ENCODE peak calls at places on chromosomes 6 and 20, in eight cellular contexts. One of them, this sample, is unnamed.

GRCh38 chr6:3176562-3177355 is 19.4 kb upstream of the TUBB2A start:
- DNase-seq in foreskin fibroblast: peak; percentile 89
- DNase-seq in AG09309: no peak
- DNase-seq in choroid plexus epithelial cell: peak; percentile 93
- DNase-seq in fibroblast of lung: peak; percentile 93
- DNase-seq in psoas muscle: no peak
- DNase-seq in breast epithelium: no peak
- DNase-seq in mucosa of descending colon: no peak
- DNase-seq in this sample: peak; percentile 90

GRCh38 chr6:46098678-46099077 is 31.1 kb upstream of the ENPP4 start:
- DNase-seq in fibroblast of lung: no peak
- DNase-seq in choroid plexus epithelial cell: no peak
- DNase-seq in mucosa of descending colon: peak; percentile 78
- DNase-seq in psoas muscle: peak; percentile 58
- DNase-seq in foreskin fibroblast: no peak
- DNase-seq in breast epithelium: peak; percentile 67
- DNase-seq in AG09309: no peak
- DNase-seq in this sample: no peak

GRCh38 chr20:57856658-57857057 is 146.8 kb upstream of the PMEPA1 start:
- DNase-seq in psoas muscle: no peak
- DNase-seq in choroid plexus epithelial cell: no peak
- DNase-seq in foreskin fibroblast: no peak
- DNase-seq in AG09309: no peak
- DNase-seq in breast epithelium: no peak
- DNase-seq in fibroblast of lung: no peak
- DNase-seq in mucosa of descending colon: no peak
- DNase-seq in this sample: no peak

GRCh38 chr6:157304840-157305675 is 18.3 kb downstream of the TMEM242 start:
- DNase-seq in choroid plexus epithelial cell: peak; percentile 23
- DNase-seq in breast epithelium: no peak
- DNase-seq in foreskin fibroblast: no peak
- DNase-seq in mucosa of descending colon: peak; percentile 42
- DNase-seq in psoas muscle: no peak
- DNase-seq in AG09309: no peak
- DNase-seq in fibroblast of lung: no peak
- DNase-seq in this sample: peak; percentile 31

GRCh38 chr6:166097914-166098522 is 69.6 kb downstream of the TBXT start:
- DNase-seq in fibroblast of lung: peak; percentile 83
- DNase-seq in breast epithelium: peak; percentile 62
- DNase-seq in foreskin fibroblast: no peak
- DNase-seq in mucosa of descending colon: peak; percentile 75
- DNase-seq in choroid plexus epithelial cell: peak; percentile 92
- DNase-seq in AG09309: no peak
- DNase-seq in psoas muscle: peak; percentile 62
- DNase-seq in this sample: peak; percentile 36

GRCh38 chr6:134389129-134389528 is 71.2 kb upstream of the SGK1 start:
- DNase-seq in psoas muscle: no peak
- DNase-seq in AG09309: no peak
- DNase-seq in breast epithelium: no peak
- DNase-seq in choroid plexus epithelial cell: no peak
- DNase-seq in foreskin fibroblast: no peak
- DNase-seq in mucosa of descending colon: no peak
- DNase-seq in fibroblast of lung: no peak
- DNase-seq in this sample: no peak

GRCh38 chr20:39019805-39020325 is 57.7 kb downstream of the DHX35 start:
- DNase-seq in fibroblast of lung: peak; percentile 27
- DNase-seq in foreskin fibroblast: no peak
- DNase-seq in mucosa of descending colon: no peak
- DNase-seq in psoas muscle: no peak
- DNase-seq in AG09309: no peak
- DNase-seq in breast epithelium: no peak
- DNase-seq in choroid plexus epithelial cell: peak; percentile 41
- DNase-seq in this sample: no peak

GRCh38 chr6:157840776-157841175 is 17.7 kb downstream of the SNX9 start:
- DNase-seq in psoas muscle: no peak
- DNase-seq in AG09309: no peak
- DNase-seq in foreskin fibroblast: peak; percentile 64
- DNase-seq in choroid plexus epithelial cell: peak; percentile 81
- DNase-seq in fibroblast of lung: peak; percentile 70
- DNase-seq in mucosa of descending colon: no peak
- DNase-seq in breast epithelium: no peak
- DNase-seq in this sample: peak; percentile 79

GRCh38 chr20:41072099-41072798 is 43.6 kb downstream of the TOP1 start:
- DNase-seq in psoas muscle: no peak
- DNase-seq in AG09309: peak; percentile 59
- DNase-seq in choroid plexus epithelial cell: peak; percentile 88
- DNase-seq in foreskin fibroblast: peak; percentile 80
- DNase-seq in fibroblast of lung: peak; percentile 89
- DNase-seq in breast epithelium: no peak
- DNase-seq in mucosa of descending colon: no peak
- DNase-seq in this sample: peak; percentile 84

GRCh38 chr6:167424060-167424673 is 99.3 kb downstream of the TTLL2 start:
- DNase-seq in choroid plexus epithelial cell: no peak
- DNase-seq in foreskin fibroblast: no peak
- DNase-seq in breast epithelium: no peak
- DNase-seq in AG09309: no peak
- DNase-seq in mucosa of descending colon: no peak
- DNase-seq in psoas muscle: no peak
- DNase-seq in fibroblast of lung: no peak
- DNase-seq in this sample: no peak

GRCh38 chr20:16505894-16506293 is 67.4 kb downstream of the KIF16B start:
- DNase-seq in mucosa of descending colon: no peak
- DNase-seq in choroid plexus epithelial cell: no peak
- DNase-seq in breast epithelium: no peak
- DNase-seq in psoas muscle: no peak
- DNase-seq in AG09309: no peak
- DNase-seq in fibroblast of lung: no peak
- DNase-seq in foreskin fibroblast: no peak
- DNase-seq in this sample: no peak

GRCh38 chr6:154232013-154232920 is 124.3 kb downstream of the IPCEF1 start:
- DNase-seq in AG09309: no peak
- DNase-seq in fibroblast of lung: peak; percentile 39
- DNase-seq in breast epithelium: no peak
- DNase-seq in foreskin fibroblast: peak; percentile 45
- DNase-seq in choroid plexus epithelial cell: peak; percentile 22
- DNase-seq in mucosa of descending colon: no peak
- DNase-seq in psoas muscle: no peak
- DNase-seq in this sample: peak; percentile 62

GRCh38 chr6:43009124-43009523 is 4.6 kb downstream of the MEA1 start:
- DNase-seq in choroid plexus epithelial cell: peak; percentile 61
- DNase-seq in mucosa of descending colon: no peak
- DNase-seq in foreskin fibroblast: no peak
- DNase-seq in psoas muscle: peak; percentile 68
- DNase-seq in fibroblast of lung: peak; percentile 28
- DNase-seq in AG09309: no peak
- DNase-seq in breast epithelium: no peak
- DNase-seq in this sample: peak; percentile 24

GRCh38 chr20:672975-673604 is 2.5 kb downstream of the SCRT2 start:
- DNase-seq in choroid plexus epithelial cell: no peak
- DNase-seq in foreskin fibroblast: no peak
- DNase-seq in psoas muscle: no peak
- DNase-seq in mucosa of descending colon: no peak
- DNase-seq in breast epithelium: no peak
- DNase-seq in fibroblast of lung: no peak
- DNase-seq in AG09309: no peak
- DNase-seq in this sample: no peak

GRCh38 chr6:51855310-51856082 is 231.9 kb downstream of the PKHD1 start:
- DNase-seq in choroid plexus epithelial cell: peak; percentile 64
- DNase-seq in AG09309: peak; percentile 10
- DNase-seq in psoas muscle: no peak
- DNase-seq in breast epithelium: no peak
- DNase-seq in foreskin fibroblast: peak; percentile 1
- DNase-seq in mucosa of descending colon: no peak
- DNase-seq in fibroblast of lung: peak; percentile 53
- DNase-seq in this sample: peak; percentile 70

GRCh38 chr6:7916959-7917358 is 6.4 kb upstream of the TXNDC5 start:
- DNase-seq in fibroblast of lung: no peak
- DNase-seq in psoas muscle: no peak
- DNase-seq in mucosa of descending colon: no peak
- DNase-seq in choroid plexus epithelial cell: no peak
- DNase-seq in AG09309: no peak
- DNase-seq in foreskin fibroblast: no peak
- DNase-seq in breast epithelium: no peak
- DNase-seq in this sample: no peak

GRCh38 chr6:27608916-27609883 is 136.3 kb upstream of the ZNF184 start:
- DNase-seq in psoas muscle: no peak
- DNase-seq in mucosa of descending colon: no peak
- DNase-seq in fibroblast of lung: peak; percentile 75
- DNase-seq in breast epithelium: no peak
- DNase-seq in choroid plexus epithelial cell: peak; percentile 87
- DNase-seq in AG09309: no peak
- DNase-seq in foreskin fibroblast: peak; percentile 66
- DNase-seq in this sample: peak; percentile 82

GRCh38 chr6:26328265-26328844 is 36.6 kb upstream of the BTN3A2 start:
- DNase-seq in fibroblast of lung: no peak
- DNase-seq in foreskin fibroblast: no peak
- DNase-seq in psoas muscle: no peak
- DNase-seq in breast epithelium: no peak
- DNase-seq in AG09309: no peak
- DNase-seq in mucosa of descending colon: no peak
- DNase-seq in choroid plexus epithelial cell: no peak
- DNase-seq in this sample: no peak

GRCh38 chr20:4726710-4727391 is 5.1 kb downstream of the PRND start:
- DNase-seq in mucosa of descending colon: no peak
- DNase-seq in choroid plexus epithelial cell: peak; percentile 56
- DNase-seq in foreskin fibroblast: peak; percentile 82
- DNase-seq in AG09309: peak; percentile 66
- DNase-seq in fibroblast of lung: peak; percentile 93
- DNase-seq in psoas muscle: no peak
- DNase-seq in breast epithelium: no peak
- DNase-seq in this sample: peak; percentile 58

GRCh38 chr6:45619994-45620471 is 242.3 kb upstream of the SUPT3H start:
- DNase-seq in AG09309: no peak
- DNase-seq in foreskin fibroblast: peak; percentile 82
- DNase-seq in psoas muscle: no peak
- DNase-seq in breast epithelium: no peak
- DNase-seq in mucosa of descending colon: no peak
- DNase-seq in fibroblast of lung: peak; percentile 55
- DNase-seq in choroid plexus epithelial cell: peak; percentile 63
- DNase-seq in this sample: no peak

GRCh38 chr6:161353208-161353613 is 79.3 kb upstream of the AGPAT4 start:
- DNase-seq in choroid plexus epithelial cell: peak; percentile 47
- DNase-seq in mucosa of descending colon: no peak
- DNase-seq in AG09309: no peak
- DNase-seq in fibroblast of lung: peak; percentile 39
- DNase-seq in psoas muscle: no peak
- DNase-seq in foreskin fibroblast: no peak
- DNase-seq in breast epithelium: no peak
- DNase-seq in this sample: no peak
- TF ChIP-seq CTCF in choroid plexus epithelial cell: no peak
- TF ChIP-seq CTCF in mucosa of descending colon: no peak
- TF ChIP-seq CTCF in AG09309: no peak
- TF ChIP-seq CTCF in fibroblast of lung: peak; percentile 31
- TF ChIP-seq CTCF in psoas muscle: no peak
- TF ChIP-seq CTCF in foreskin fibroblast: no peak
- TF ChIP-seq CTCF in breast epithelium: no peak
- TF ChIP-seq CTCF in this sample: no peak

GRCh38 chr6:126773122-126773805 is 345.2 kb upstream of the RSPO3 start:
- DNase-seq in breast epithelium: no peak
- DNase-seq in mucosa of descending colon: no peak
- DNase-seq in AG09309: no peak
- DNase-seq in psoas muscle: no peak
- DNase-seq in foreskin fibroblast: no peak
- DNase-seq in fibroblast of lung: peak; percentile 4
- DNase-seq in choroid plexus epithelial cell: peak; percentile 50
- DNase-seq in this sample: no peak
- H3K4me3 ChIP-seq in breast epithelium: no peak overlapping the region
- H3K4me3 ChIP-seq in mucosa of descending colon: no peak overlapping the region
- H3K4me3 ChIP-seq in AG09309: no peak overlapping the region
- H3K4me3 ChIP-seq in psoas muscle: no peak overlapping the region
- H3K4me3 ChIP-seq in foreskin fibroblast: no peak overlapping the region
- H3K4me3 ChIP-seq in fibroblast of lung: no peak overlapping the region
- H3K4me3 ChIP-seq in choroid plexus epithelial cell: no peak overlapping the region
- H3K4me3 ChIP-seq in this sample: no peak overlapping the region

GRCh38 chr6:111162504-111162903 is 75.2 kb downstream of the SLC16A10 start:
- DNase-seq in foreskin fibroblast: no peak
- DNase-seq in fibroblast of lung: peak; percentile 5
- DNase-seq in choroid plexus epithelial cell: peak; percentile 4
- DNase-seq in psoas muscle: no peak
- DNase-seq in AG09309: no peak
- DNase-seq in breast epithelium: no peak
- DNase-seq in mucosa of descending colon: no peak
- DNase-seq in this sample: no peak
- TF ChIP-seq CTCF in foreskin fibroblast: no peak
- TF ChIP-seq CTCF in fibroblast of lung: no peak
- TF ChIP-seq CTCF in choroid plexus epithelial cell: no peak
- TF ChIP-seq CTCF in psoas muscle: no peak
- TF ChIP-seq CTCF in AG09309: no peak
- TF ChIP-seq CTCF in breast epithelium: no peak
- TF ChIP-seq CTCF in mucosa of descending colon: no peak
- TF ChIP-seq CTCF in this sample: no peak

DNA sequence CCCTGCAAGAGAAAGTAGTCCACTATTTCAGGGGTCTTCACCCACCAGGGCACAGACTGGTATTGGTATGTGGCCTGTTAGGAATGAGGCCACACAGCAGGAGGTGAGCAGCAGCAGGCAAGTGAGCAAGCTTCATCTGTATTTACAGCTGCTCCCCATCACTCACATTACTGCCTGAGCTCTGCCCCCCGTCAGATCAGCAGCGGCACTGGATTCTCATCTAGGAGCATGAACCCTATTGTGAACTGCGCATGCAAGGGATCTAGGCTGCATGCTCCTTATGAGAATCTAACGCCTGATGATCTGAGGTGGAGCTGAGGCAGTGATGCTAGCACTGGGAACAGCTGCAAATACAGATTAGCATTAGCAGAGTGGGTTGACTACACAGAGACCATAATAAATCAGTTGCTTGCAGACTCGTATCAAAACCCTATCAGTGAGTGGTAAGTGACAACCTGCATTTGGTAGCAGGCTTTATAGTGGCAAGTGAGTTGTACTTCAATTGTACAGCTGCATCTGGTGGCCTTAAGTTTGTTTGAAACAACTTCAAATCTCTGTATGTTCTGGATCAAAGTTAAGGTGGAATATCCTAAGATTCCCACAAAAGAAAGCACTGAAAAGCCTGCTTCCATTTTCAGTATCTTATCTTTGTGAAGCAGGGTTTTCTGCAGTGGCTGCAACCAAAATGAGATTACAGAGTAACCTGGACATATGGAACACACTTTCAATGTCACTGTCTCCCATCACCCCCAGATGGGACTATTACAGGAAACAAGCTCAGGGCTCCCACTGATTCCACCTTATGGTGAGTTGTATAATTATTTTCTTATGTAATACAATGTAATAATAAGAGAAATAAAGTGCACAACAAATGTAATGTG is 12.8 kb downstream of the C6orf141 start:
- DNase-seq in mucosa of descending colon: no peak
- DNase-seq in psoas muscle: no peak
- DNase-seq in fibroblast of lung: no peak
- DNase-seq in choroid plexus epithelial cell: peak; percentile 31
- DNase-seq in breast epithelium: no peak
- DNase-seq in AG09309: no peak
- DNase-seq in foreskin fibroblast: no peak
- DNase-seq in this sample: no peak
- H3K4me3 ChIP-seq in mucosa of descending colon: no peak overlapping the region
- H3K4me3 ChIP-seq in psoas muscle: no peak overlapping the region
- H3K4me3 ChIP-seq in fibroblast of lung: no peak overlapping the region
- H3K4me3 ChIP-seq in choroid plexus epithelial cell: no peak overlapping the region
- H3K4me3 ChIP-seq in breast epithelium: no peak overlapping the region
- H3K4me3 ChIP-seq in AG09309: no peak overlapping the region
- H3K4me3 ChIP-seq in foreskin fibroblast: no peak overlapping the region
- H3K4me3 ChIP-seq in this sample: no peak overlapping the region

GRCh38 chr6:119351005-119351394 is 1.4 kb upstream of the MAN1A1 start:
- DNase-seq in AG09309: peak; percentile 17
- DNase-seq in psoas muscle: no peak
- DNase-seq in mucosa of descending colon: no peak
- DNase-seq in choroid plexus epithelial cell: peak; percentile 76
- DNase-seq in fibroblast of lung: peak; percentile 81
- DNase-seq in breast epithelium: no peak
- DNase-seq in foreskin fibroblast: no peak
- DNase-seq in this sample: peak; percentile 54
- TF ChIP-seq CTCF in AG09309: peak; percentile 58
- TF ChIP-seq CTCF in psoas muscle: peak; percentile 18
- TF ChIP-seq CTCF in mucosa of descending colon: no peak
- TF ChIP-seq CTCF in choroid plexus epithelial cell: peak; percentile 59
- TF ChIP-seq CTCF in fibroblast of lung: peak; percentile 57
- TF ChIP-seq CTCF in breast epithelium: no peak
- TF ChIP-seq CTCF in foreskin fibroblast: peak; percentile 44
- TF ChIP-seq CTCF in this sample: peak; percentile 18